ENCODE peak calls at places on chromosomes 11 and 22, in eight cellular contexts. One of them, this sample, is unnamed.
A peak's percentile ranks its signal among the peaks of the same experiment; 100 is the strongest.

GRCh38 chr22:44231229-44231628 is 50.5 kb downstream of the PARVG start:
- DNase-seq in lower lobe of right lung: no peak
- DNase-seq in naive thymus-derived CD4-positive, alpha-beta T cell: no peak
- DNase-seq in PC-3: no peak
- DNase-seq in cardiac muscle cell: no peak
- DNase-seq in mucosa of descending colon: no peak
- DNase-seq in Peyer's patch: no peak
- DNase-seq in body of pancreas: no peak
- DNase-seq in this sample: no peak

GRCh38 chr11:66563832-66564231 is 4.6 kb downstream of the CTSF start:
- DNase-seq in lower lobe of right lung: no peak
- DNase-seq in naive thymus-derived CD4-positive, alpha-beta T cell: no peak
- DNase-seq in PC-3: no peak
- DNase-seq in cardiac muscle cell: no peak
- DNase-seq in mucosa of descending colon: no peak
- DNase-seq in Peyer's patch: no peak
- DNase-seq in body of pancreas: no peak
- DNase-seq in this sample: no peak

GRCh38 chr11:3834349-3835099 is 6.2 kb downstream of the RHOG start:
- DNase-seq in lower lobe of right lung: peak; percentile 79
- DNase-seq in naive thymus-derived CD4-positive, alpha-beta T cell: no peak
- DNase-seq in PC-3: no peak
- DNase-seq in cardiac muscle cell: peak; percentile 57
- DNase-seq in mucosa of descending colon: peak; percentile 37
- DNase-seq in Peyer's patch: no peak
- DNase-seq in body of pancreas: peak; percentile 19
- DNase-seq in this sample: peak; percentile 35

GRCh38 chr11:47003180-47003877 is 66.8 kb downstream of the CSTPP1 start:
- DNase-seq in lower lobe of right lung: no peak
- DNase-seq in naive thymus-derived CD4-positive, alpha-beta T cell: no peak
- DNase-seq in PC-3: no peak
- DNase-seq in cardiac muscle cell: no peak
- DNase-seq in mucosa of descending colon: no peak
- DNase-seq in Peyer's patch: no peak
- DNase-seq in body of pancreas: peak; percentile 24
- DNase-seq in this sample: no peak

GRCh38 chr11:78567209-78567608 is 7.5 kb downstream of the NARS2 start:
- DNase-seq in lower lobe of right lung: no peak
- DNase-seq in naive thymus-derived CD4-positive, alpha-beta T cell: no peak
- DNase-seq in PC-3: peak; percentile 79
- DNase-seq in cardiac muscle cell: peak; percentile 42
- DNase-seq in mucosa of descending colon: no peak
- DNase-seq in Peyer's patch: no peak
- DNase-seq in body of pancreas: no peak
- DNase-seq in this sample: no peak

GRCh38 chr11:34898474-34898873 is 17.7 kb downstream of the APIP start:
- DNase-seq in lower lobe of right lung: no peak
- DNase-seq in naive thymus-derived CD4-positive, alpha-beta T cell: no peak
- DNase-seq in PC-3: no peak
- DNase-seq in cardiac muscle cell: no peak
- DNase-seq in mucosa of descending colon: no peak
- DNase-seq in Peyer's patch: no peak
- DNase-seq in body of pancreas: no peak
- DNase-seq in this sample: no peak

GRCh38 chr11:92457250-92457649 is 232.6 kb downstream of the FAT3 start:
- DNase-seq in lower lobe of right lung: no peak
- DNase-seq in naive thymus-derived CD4-positive, alpha-beta T cell: no peak
- DNase-seq in PC-3: peak; percentile 54
- DNase-seq in cardiac muscle cell: no peak
- DNase-seq in mucosa of descending colon: no peak
- DNase-seq in Peyer's patch: no peak
- DNase-seq in body of pancreas: no peak
- DNase-seq in this sample: no peak

GRCh38 chr11:24900960-24901549 is 404.2 kb downstream of the LUZP2 start:
- DNase-seq in lower lobe of right lung: no peak
- DNase-seq in naive thymus-derived CD4-positive, alpha-beta T cell: no peak
- DNase-seq in PC-3: no peak
- DNase-seq in cardiac muscle cell: no peak
- DNase-seq in mucosa of descending colon: no peak
- DNase-seq in Peyer's patch: no peak
- DNase-seq in body of pancreas: no peak
- DNase-seq in this sample: no peak

GRCh38 chr11:40306938-40307548 is 1152.4 kb downstream of the LRRC4C start:
- DNase-seq in lower lobe of right lung: no peak
- DNase-seq in naive thymus-derived CD4-positive, alpha-beta T cell: no peak
- DNase-seq in PC-3: peak; percentile 53
- DNase-seq in cardiac muscle cell: peak; percentile 68
- DNase-seq in mucosa of descending colon: no peak
- DNase-seq in Peyer's patch: no peak
- DNase-seq in body of pancreas: no peak
- DNase-seq in this sample: peak; percentile 3

GRCh38 chr11:15568440-15568839 is 453.7 kb downstream of the INSC start:
- DNase-seq in lower lobe of right lung: no peak
- DNase-seq in naive thymus-derived CD4-positive, alpha-beta T cell: no peak
- DNase-seq in PC-3: no peak
- DNase-seq in cardiac muscle cell: no peak
- DNase-seq in mucosa of descending colon: no peak
- DNase-seq in Peyer's patch: no peak
- DNase-seq in body of pancreas: peak; percentile 46
- DNase-seq in this sample: no peak

GRCh38 chr11:120096756-120097191 is 41.1 kb downstream of the TRIM29 start:
- DNase-seq in lower lobe of right lung: no peak
- DNase-seq in naive thymus-derived CD4-positive, alpha-beta T cell: no peak
- DNase-seq in PC-3: no peak
- DNase-seq in cardiac muscle cell: no peak
- DNase-seq in mucosa of descending colon: no peak
- DNase-seq in Peyer's patch: peak; percentile 16
- DNase-seq in body of pancreas: no peak
- DNase-seq in this sample: no peak

GRCh38 chr22:36872084-36872483 is 11.3 kb downstream of the NCF4 start:
- DNase-seq in lower lobe of right lung: no peak
- DNase-seq in naive thymus-derived CD4-positive, alpha-beta T cell: no peak
- DNase-seq in PC-3: no peak
- DNase-seq in cardiac muscle cell: no peak
- DNase-seq in mucosa of descending colon: no peak
- DNase-seq in Peyer's patch: no peak
- DNase-seq in body of pancreas: no peak
- DNase-seq in this sample: no peak
- H3K36me3 ChIP-seq in lower lobe of right lung: peaks cover 4% of the 10 kb centered on the region
- H3K36me3 ChIP-seq in naive thymus-derived CD4-positive, alpha-beta T cell: no peaks in the 10 kb centered on the region
- H3K36me3 ChIP-seq in PC-3: no peaks in the 10 kb centered on the region
- H3K36me3 ChIP-seq in cardiac muscle cell: no peaks in the 10 kb centered on the region
- H3K36me3 ChIP-seq in mucosa of descending colon: no peaks in the 10 kb centered on the region
- H3K36me3 ChIP-seq in Peyer's patch: no peaks in the 10 kb centered on the region
- H3K36me3 ChIP-seq in body of pancreas: no peaks in the 10 kb centered on the region
- H3K36me3 ChIP-seq in this sample: no peaks in the 10 kb centered on the region

GRCh38 chr22:40050258-40050657 is 55.5 kb downstream of the FAM83F start:
- DNase-seq in lower lobe of right lung: no peak
- DNase-seq in naive thymus-derived CD4-positive, alpha-beta T cell: no peak
- DNase-seq in PC-3: no peak
- DNase-seq in cardiac muscle cell: no peak
- DNase-seq in mucosa of descending colon: no peak
- DNase-seq in Peyer's patch: no peak
- DNase-seq in body of pancreas: no peak
- DNase-seq in this sample: no peak
- H3K4me3 ChIP-seq in lower lobe of right lung: no peak overlapping the region
- H3K4me3 ChIP-seq in naive thymus-derived CD4-positive, alpha-beta T cell: no peak overlapping the region
- H3K4me3 ChIP-seq in PC-3: no peak overlapping the region
- H3K4me3 ChIP-seq in cardiac muscle cell: no peak overlapping the region
- H3K4me3 ChIP-seq in mucosa of descending colon: no peak overlapping the region
- H3K4me3 ChIP-seq in Peyer's patch: no peak overlapping the region
- H3K4me3 ChIP-seq in body of pancreas: no peak overlapping the region
- H3K4me3 ChIP-seq in this sample: no peak overlapping the region

GRCh38 chr11:118885831-118886571 is 2.3 kb downstream of the CXCR5 start:
- DNase-seq in lower lobe of right lung: no peak
- DNase-seq in naive thymus-derived CD4-positive, alpha-beta T cell: no peak
- DNase-seq in PC-3: no peak
- DNase-seq in cardiac muscle cell: no peak
- DNase-seq in mucosa of descending colon: no peak
- DNase-seq in Peyer's patch: no peak
- DNase-seq in body of pancreas: no peak
- DNase-seq in this sample: no peak
- H3K4me1 ChIP-seq in lower lobe of right lung: peaks cover 12% of the 10 kb centered on the region
- H3K4me1 ChIP-seq in naive thymus-derived CD4-positive, alpha-beta T cell: peaks cover 45% of the 10 kb centered on the region
- H3K4me1 ChIP-seq in PC-3: peaks cover 16% of the 10 kb centered on the region
- H3K4me1 ChIP-seq in cardiac muscle cell: peaks cover 26% of the 10 kb centered on the region
- H3K4me1 ChIP-seq in mucosa of descending colon: peaks cover 3% of the 10 kb centered on the region
- H3K4me1 ChIP-seq in Peyer's patch: peaks cover 14% of the 10 kb centered on the region
- H3K4me1 ChIP-seq in body of pancreas: peaks cover 35% of the 10 kb centered on the region
- H3K4me1 ChIP-seq in this sample: no peaks in the 10 kb centered on the region

GRCh38 chr22:29811377-29811776 is 26.7 kb downstream of the ASCC2 start:
- DNase-seq in lower lobe of right lung: peak; percentile 66
- DNase-seq in naive thymus-derived CD4-positive, alpha-beta T cell: no peak
- DNase-seq in PC-3: peak; percentile 37
- DNase-seq in cardiac muscle cell: no peak
- DNase-seq in mucosa of descending colon: peak; percentile 79
- DNase-seq in Peyer's patch: no peak
- DNase-seq in body of pancreas: no peak
- DNase-seq in this sample: peak; percentile 7

GRCh38 chr22:29814003-29814402 is 24.1 kb downstream of the ASCC2 start:
- DNase-seq in lower lobe of right lung: no peak
- DNase-seq in naive thymus-derived CD4-positive, alpha-beta T cell: no peak
- DNase-seq in PC-3: peak; percentile 29
- DNase-seq in cardiac muscle cell: no peak
- DNase-seq in mucosa of descending colon: no peak
- DNase-seq in Peyer's patch: no peak
- DNase-seq in body of pancreas: no peak
- DNase-seq in this sample: no peak

GRCh38 chr22:29813563-29813962 is 24.5 kb downstream of the ASCC2 start:
- DNase-seq in lower lobe of right lung: no peak
- DNase-seq in naive thymus-derived CD4-positive, alpha-beta T cell: no peak
- DNase-seq in PC-3: peak; percentile 55
- DNase-seq in cardiac muscle cell: no peak
- DNase-seq in mucosa of descending colon: no peak
- DNase-seq in Peyer's patch: no peak
- DNase-seq in body of pancreas: no peak
- DNase-seq in this sample: peak; percentile 10

GRCh38 chr22:29813126-29813525 is 24.9 kb downstream of the ASCC2 start:
- DNase-seq in lower lobe of right lung: no peak
- DNase-seq in naive thymus-derived CD4-positive, alpha-beta T cell: no peak
- DNase-seq in PC-3: no peak
- DNase-seq in cardiac muscle cell: no peak
- DNase-seq in mucosa of descending colon: no peak
- DNase-seq in Peyer's patch: no peak
- DNase-seq in body of pancreas: no peak
- DNase-seq in this sample: no peak

DNA sequence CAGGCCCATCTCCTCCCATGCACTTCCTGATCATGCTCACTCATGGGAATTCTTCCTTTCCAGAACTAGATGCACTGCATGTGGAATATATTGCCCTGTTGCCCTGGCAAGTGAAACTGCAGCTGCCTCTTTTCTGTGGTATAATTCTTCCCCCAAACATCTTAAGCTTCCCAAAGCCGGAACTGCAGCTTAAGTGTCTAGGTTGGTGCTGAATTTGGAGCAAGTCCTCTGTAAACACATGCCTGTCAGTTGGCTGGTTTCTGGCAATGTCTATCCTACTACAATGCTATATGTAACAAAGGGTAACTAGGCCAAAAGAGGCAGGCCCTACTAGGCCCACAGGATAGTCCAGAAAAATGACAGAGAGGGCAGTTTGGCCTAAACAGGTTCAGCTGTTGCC is 27.9 kb downstream of the ASCC2 start:
- DNase-seq in lower lobe of right lung: no peak
- DNase-seq in naive thymus-derived CD4-positive, alpha-beta T cell: no peak
- DNase-seq in PC-3: no peak
- DNase-seq in cardiac muscle cell: peak; percentile 8
- DNase-seq in mucosa of descending colon: no peak
- DNase-seq in Peyer's patch: no peak
- DNase-seq in body of pancreas: no peak
- DNase-seq in this sample: no peak
- H3K36me3 ChIP-seq in lower lobe of right lung: peaks cover 96% of the 10 kb centered on the region
- H3K36me3 ChIP-seq in naive thymus-derived CD4-positive, alpha-beta T cell: peaks cover 36% of the 10 kb centered on the region
- H3K36me3 ChIP-seq in PC-3: peaks cover 13% of the 10 kb centered on the region
- H3K36me3 ChIP-seq in cardiac muscle cell: peaks cover 31% of the 10 kb centered on the region
- H3K36me3 ChIP-seq in mucosa of descending colon: peaks cover 7% of the 10 kb centered on the region
- H3K36me3 ChIP-seq in Peyer's patch: no peaks in the 10 kb centered on the region
- H3K36me3 ChIP-seq in body of pancreas: peaks cover 40% of the 10 kb centered on the region
- H3K36me3 ChIP-seq in this sample: peaks cover 30% of the 10 kb centered on the region

This sample was measured in small intestine.